ENCODE peak calls at places on chromosomes 2 and 18, in nine cellular contexts. Q is heart left ventricle, K is spleen, S is H1, T is ovary, N is stomach, Z is lower leg skin, B is HCT116, J is uterus. L is an unnamed sample.

GRCh38 chr2:43305537-43305936 is 79.1 kb upstream of the ZFP36L2 start:
- DNase-seq in N (no peak), K (no peak), Z (peak; percentile 93), J (peak; percentile 72), Q (peak; percentile 48), B (no peak), T (no peak), S (no peak), L (no peak)

GRCh38 chr2:24076849-24077534 is 866 bp upstream of the SF3B6 start:
- DNase-seq in Q (no peak), N (no peak), T (no peak), K (no peak), B (no peak), J (no peak), S (no peak), Z (no peak), L (no peak)

GRCh38 chr18:22026889-22027288 is 142.5 kb upstream of the GATA6 start:
- DNase-seq in B (no peak), S (no peak), J (no peak), N (no peak), Q (no peak), T (no peak), K (no peak), Z (no peak), L (no peak)

GRCh38 chr2:98188351-98189046 is 101.5 kb downstream of the VWA3B start:
- DNase-seq in S (no peak), B (peak; percentile 6), J (no peak), N (no peak), T (no peak), Q (no peak), Z (no peak), K (no peak), L (no peak)

GRCh38 chr2:214865400-214865799 is 55.9 kb upstream of the BARD1 start:
- DNase-seq in B (no peak), N (no peak), T (no peak), J (no peak), Z (no peak), S (no peak), K (no peak), Q (no peak), L (no peak)

GRCh38 chr2:28592481-28592880 is 96.6 kb downstream of the PLB1 start:
- DNase-seq in Q (no peak), K (peak; percentile 25), T (no peak), Z (peak; percentile 74), B (no peak), J (no peak), N (no peak), S (no peak), L (no peak)

GRCh38 chr2:143282684-143283083 is 153.5 kb downstream of the ARHGAP15 start:
- DNase-seq in B (no peak), Z (no peak), K (no peak), J (no peak), Q (no peak), T (no peak), S (no peak), N (no peak), L (no peak)

GRCh38 chr18:58579561-58580047 is 49.3 kb downstream of the ALPK2 start:
- DNase-seq in J (no peak), Q (no peak), T (no peak), K (no peak), N (no peak), B (no peak), S (no peak), Z (no peak), L (no peak)

GRCh38 chr2:129061079-129061785 is 742.6 kb upstream of the HS6ST1 start:
- DNase-seq in S (no peak), K (no peak), T (no peak), B (no peak), Z (no peak), Q (no peak), N (no peak), J (no peak), L (no peak)

GRCh38 chr2:120632796-120633646 is 102.6 kb upstream of the GLI2 start:
- DNase-seq in T (no peak), Q (no peak), K (peak; percentile 64), B (no peak), S (no peak), J (no peak), Z (peak; percentile 74), N (no peak), L (no peak)

GRCh38 chr2:218618102-218618860 is 10.6 kb downstream of the PLCD4 start:
- DNase-seq in B (peak; percentile 7), T (no peak), N (no peak), J (no peak), Z (no peak), Q (no peak), S (no peak), K (no peak), L (no peak)

GRCh38 chr2:8657423-8658062 is 24.3 kb upstream of the ID2 start:
- DNase-seq in S (no peak), Z (no peak), J (no peak), B (no peak), K (peak; percentile 64), N (no peak), Q (no peak), T (no peak), L (no peak)

GRCh38 chr18:41395695-41396094 is 559.3 kb upstream of the PIK3C3 start:
- DNase-seq in K (no peak), B (no peak), T (no peak), Q (no peak), S (no peak), N (no peak), Z (no peak), J (no peak), L (no peak)

GRCh38 chr2:64440831-64441230 is 13.1 kb upstream of the LGALSL start:
- DNase-seq in S (no peak), N (no peak), T (no peak), J (no peak), Z (no peak), K (no peak), Q (no peak), B (no peak), L (no peak)

GRCh38 chr18:73774836-73775509 is 372.7 kb downstream of the FBXO15 start:
- DNase-seq in B (no peak), Q (peak; percentile 27), Z (no peak), S (no peak), K (no peak), J (no peak), N (no peak), T (no peak), L (no peak)

GRCh38 chr2:233422050-233422639 is 67.9 kb downstream of the DGKD start:
- DNase-seq in B (no peak), Q (no peak), T (no peak), N (peak; percentile 93), Z (peak; percentile 84), S (no peak), K (peak; percentile 93), J (no peak), L (no peak)

GRCh38 chr2:72674982-72675915 is 150.6 kb downstream of the EXOC6B start:
- DNase-seq in N (no peak), Q (no peak), J (no peak), B (no peak), T (no peak), Z (no peak), K (no peak), S (no peak), L (no peak)
- TF ChIP-seq POLR2A in N (no peak), Q (no peak), J (no peak), B (no peak), T (no peak), Z (no peak), K (no peak), S (no peak), L (no peak)

GRCh38 chr2:96203130-96204028 is 5.2 kb downstream of the STARD7 start:
- DNase-seq in N (no peak), Z (no peak), S (no peak), Q (no peak), T (no peak), K (no peak), J (no peak), B (no peak), L (no peak)
- TF ChIP-seq POLR2A in N (no peak), Z (no peak), S (no peak), Q (no peak), T (no peak), K (no peak), J (no peak), B (no peak), L (no peak)

GRCh38 chr2:108946442-108946841 is 42.6 kb downstream of the EDAR start:
- DNase-seq in S (no peak), K (no peak), N (no peak), B (no peak), Q (no peak), T (no peak), J (no peak), Z (no peak), L (no peak)
- TF ChIP-seq POLR2A in S (no peak), K (no peak), N (no peak), B (no peak), Q (no peak), T (no peak), J (no peak), Z (no peak), L (no peak)

GRCh38 chr18:75208055-75208835 is 694 bp downstream of the PTGR3 start:
- DNase-seq in J (peak; percentile 45), B (no peak), Q (peak; percentile 58), T (peak; percentile 66), N (peak; percentile 52), Z (peak; percentile 90), S (no peak), K (peak; percentile 89), L (no peak)

GRCh38 chr18:75207298-75208054 is 1.5 kb downstream of the PTGR3 start:
- DNase-seq in Q (no peak), B (no peak), Z (no peak), N (no peak), J (no peak), K (no peak), S (no peak), T (no peak), L (no peak)

GRCh38 chr18:75209952-75210261 is 690 bp upstream of the TSHZ1 start:
- DNase-seq in T (no peak), B (no peak), Z (no peak), Q (no peak), J (no peak), S (no peak), K (no peak), N (no peak), L (no peak)

GRCh38 chr18:75209129-75209951 is at the start of gene PTGR3:
- DNase-seq in K (peak; percentile 96), S (no peak), B (peak; percentile 67), N (peak; percentile 78), T (peak; percentile 88), Q (peak; percentile 92), J (peak; percentile 84), Z (peak; percentile 96), L (peak; percentile 44)

GRCh38 chr18:75208836-75209128 is 157 bp downstream of the PTGR3 start:
- DNase-seq in Z (no peak), B (no peak), Q (no peak), J (no peak), T (no peak), N (peak; percentile 45), K (peak; percentile 92), S (no peak), L (no peak)
- TF ChIP-seq POLR2A in Z (no peak), B (no peak), Q (peak; percentile 33), J (no peak), T (no peak), N (no peak), K (no peak), S (no peak), L (no peak)